ENCODE peak calls at places on chromosomes 5 and 9, in four cellular contexts. One of them, this sample, is unnamed.

GRCh38 chr5:124395899-124396298 is 350.5 kb downstream of the ZNF608 start:
- DNase-seq in NCI-H1092: no peak
- DNase-seq in GM10248: no peak
- DNase-seq in naive thymus-derived CD4-positive, alpha-beta T cell: no peak
- DNase-seq in this sample: no peak

GRCh38 chr9:108786756-108787663 is 68.8 kb downstream of the ACTL7B start:
- DNase-seq in NCI-H1092: no peak
- DNase-seq in GM10248: no peak
- DNase-seq in naive thymus-derived CD4-positive, alpha-beta T cell: no peak
- DNase-seq in this sample: no peak

GRCh38 chr5:156871212-156871611 is 21.1 kb downstream of the PPP1R2B start:
- DNase-seq in NCI-H1092: no peak
- DNase-seq in GM10248: no peak
- DNase-seq in naive thymus-derived CD4-positive, alpha-beta T cell: no peak
- DNase-seq in this sample: no peak

GRCh38 chr5:141638771-141639170 is 2.0 kb downstream of the RELL2 start:
- DNase-seq in NCI-H1092: no peak
- DNase-seq in GM10248: no peak
- DNase-seq in naive thymus-derived CD4-positive, alpha-beta T cell: no peak
- DNase-seq in this sample: no peak

GRCh38 chr9:82363236-82363635 is 374.7 kb downstream of the SPATA31D1 start:
- DNase-seq in NCI-H1092: peak
- DNase-seq in GM10248: no peak
- DNase-seq in naive thymus-derived CD4-positive, alpha-beta T cell: no peak
- DNase-seq in this sample: no peak

GRCh38 chr5:172699423-172699822 is 58.4 kb downstream of the NEURL1B start:
- DNase-seq in NCI-H1092: no peak
- DNase-seq in GM10248: no peak
- DNase-seq in naive thymus-derived CD4-positive, alpha-beta T cell: no peak
- DNase-seq in this sample: no peak

GRCh38 chr5:149831492-149831891 is 101.4 kb downstream of the PPARGC1B start:
- DNase-seq in NCI-H1092: no peak
- DNase-seq in GM10248: peak
- DNase-seq in naive thymus-derived CD4-positive, alpha-beta T cell: no peak
- DNase-seq in this sample: no peak

GRCh38 chr9:81395301-81396054 is 293.9 kb downstream of the TLE1 start:
- DNase-seq in NCI-H1092: peak
- DNase-seq in GM10248: no peak
- DNase-seq in naive thymus-derived CD4-positive, alpha-beta T cell: no peak
- DNase-seq in this sample: no peak

GRCh38 chr9:93033541-93033940 is 25.0 kb upstream of the SUSD3 start:
- DNase-seq in NCI-H1092: no peak
- DNase-seq in GM10248: no peak
- DNase-seq in naive thymus-derived CD4-positive, alpha-beta T cell: no peak
- DNase-seq in this sample: no peak

GRCh38 chr5:175885813-175886212 is 14.4 kb downstream of the CPLX2 start:
- DNase-seq in NCI-H1092: peak
- DNase-seq in GM10248: no peak
- DNase-seq in naive thymus-derived CD4-positive, alpha-beta T cell: no peak
- DNase-seq in this sample: no peak

GRCh38 chr9:136527721-136528710 is 17.8 kb downstream of the NOTCH1 start:
- DNase-seq in NCI-H1092: no peak
- DNase-seq in GM10248: peak
- DNase-seq in naive thymus-derived CD4-positive, alpha-beta T cell: no peak
- DNase-seq in this sample: no peak

GRCh38 chr9:91844170-91844569 is 105.9 kb downstream of the ROR2 start:
- DNase-seq in NCI-H1092: no peak
- DNase-seq in GM10248: no peak
- DNase-seq in naive thymus-derived CD4-positive, alpha-beta T cell: no peak
- DNase-seq in this sample: no peak

GRCh38 chr9:31323726-31324444 is 1060.6 kb upstream of the ACO1 start:
- DNase-seq in NCI-H1092: no peak
- DNase-seq in GM10248: no peak
- DNase-seq in naive thymus-derived CD4-positive, alpha-beta T cell: peak
- DNase-seq in this sample: no peak

GRCh38 chr9:121634329-121634784 is 17.1 kb upstream of the DAB2IP start:
- DNase-seq in NCI-H1092: no peak
- DNase-seq in GM10248: peak
- DNase-seq in naive thymus-derived CD4-positive, alpha-beta T cell: no peak
- DNase-seq in this sample: no peak

GRCh38 chr9:84738353-84738752 is 68.8 kb downstream of the NTRK2 start:
- DNase-seq in NCI-H1092: no peak
- DNase-seq in GM10248: no peak
- DNase-seq in naive thymus-derived CD4-positive, alpha-beta T cell: no peak
- DNase-seq in this sample: no peak

GRCh38 chr9:114405294-114406034 is 17.7 kb upstream of the AKNA start:
- DNase-seq in NCI-H1092: peak
- DNase-seq in GM10248: peak
- DNase-seq in naive thymus-derived CD4-positive, alpha-beta T cell: peak
- DNase-seq in this sample: peak

GRCh38 chr5:180389252-180390101 is 36.3 kb upstream of the GFPT2 start:
- DNase-seq in NCI-H1092: no peak
- DNase-seq in GM10248: no peak
- DNase-seq in naive thymus-derived CD4-positive, alpha-beta T cell: no peak
- DNase-seq in this sample: no peak

GRCh38 chr9:13860926-13861325 is 453.0 kb downstream of the NFIB start:
- DNase-seq in NCI-H1092: no peak
- DNase-seq in GM10248: no peak
- DNase-seq in naive thymus-derived CD4-positive, alpha-beta T cell: no peak
- DNase-seq in this sample: no peak

GRCh38 chr9:84975926-84976325 is 306.4 kb downstream of the NTRK2 start:
- DNase-seq in NCI-H1092: no peak
- DNase-seq in GM10248: no peak
- DNase-seq in naive thymus-derived CD4-positive, alpha-beta T cell: no peak
- DNase-seq in this sample: no peak

GRCh38 chr5:17178316-17178715 is 39.1 kb upstream of the BASP1 start:
- DNase-seq in NCI-H1092: no peak
- DNase-seq in GM10248: no peak
- DNase-seq in naive thymus-derived CD4-positive, alpha-beta T cell: no peak
- DNase-seq in this sample: no peak

GRCh38 chr9:30964332-30964731 is 1420.1 kb upstream of the ACO1 start:
- DNase-seq in NCI-H1092: no peak
- DNase-seq in GM10248: no peak
- DNase-seq in naive thymus-derived CD4-positive, alpha-beta T cell: no peak
- DNase-seq in this sample: no peak

This sample was measured in naive B cell.